ENCODE peak calls at places on chromosome 17, in five cellular contexts. G is nephron progenitor cell, V is renal cortical epithelial cell, M is A549, U is colonic mucosa. E is an unnamed sample.
A peak's percentile ranks its signal among the peaks of the same experiment; 100 is the strongest.

GRCh38 chr17:37844158-37844976 is 79.8 kb upstream of the TBC1D3K start:
- DNase-seq in G (peak; percentile 84), V (no peak), M (peak; percentile 87), U (peak; percentile 66), E (peak; percentile 77)

GRCh38 chr17:82802141-82802540 is 37.7 kb downstream of the ZNF750 start:
- DNase-seq in G (no peak), V (no peak), M (no peak), U (no peak), E (no peak)

GRCh38 chr17:55577011-55577586 is 65.8 kb upstream of the SMIM36 start:
- DNase-seq in G (no peak), V (peak; percentile 62), M (no peak), U (peak; percentile 29), E (no peak)

GRCh38 chr17:22517716-22518115 is 825.4 kb downstream of the KCNJ18 start:
- DNase-seq in G (no peak), V (no peak), M (no peak), U (no peak), E (no peak)

GRCh38 chr17:77466140-77466539 is 325.4 kb downstream of the SEC14L1 start:
- DNase-seq in G (peak; percentile 59), V (no peak), M (no peak), U (no peak), E (peak; percentile 74)

GRCh38 chr17:36994438-36994837 is 45.7 kb downstream of the AATF start:
- DNase-seq in G (no peak), V (peak; percentile 22), M (no peak), U (no peak), E (no peak)

GRCh38 chr17:58319181-58320162 is 9.1 kb downstream of the TSPOAP1 start:
- DNase-seq in G (no peak), V (no peak), M (no peak), U (no peak), E (peak; percentile 9)

GRCh38 chr17:14305785-14306496 is 5.1 kb downstream of the HS3ST3B1 start:
- DNase-seq in G (no peak), V (no peak), M (no peak), U (no peak), E (no peak)

GRCh38 chr17:73323622-73324455 is 12.0 kb upstream of the CDC42EP4 start:
- DNase-seq in G (no peak), V (no peak), M (no peak), U (no peak), E (no peak)

GRCh38 chr17:28846231-28846630 is 3.6 kb upstream of the FAM222B start:
- DNase-seq in G (no peak), V (no peak), M (no peak), U (no peak), E (no peak)

GRCh38 chr17:12104831-12105230 is 84.2 kb downstream of the MAP2K4 start:
- DNase-seq in G (no peak), V (no peak), M (no peak), U (no peak), E (no peak)

GRCh38 chr17:63647065-63647725 is 25.0 kb downstream of the MAP3K3 start:
- DNase-seq in G (no peak), V (peak; percentile 75), M (no peak), U (no peak), E (no peak)

GRCh38 chr17:48052956-48053757 is 5.0 kb downstream of the NFE2L1 start:
- DNase-seq in G (peak; percentile 29), V (peak; percentile 72), M (no peak), U (peak; percentile 48), E (peak; percentile 34)

GRCh38 chr17:4901648-4902344 is 1.1 kb downstream of the CHRNE start:
- DNase-seq in G (no peak), V (no peak), M (no peak), U (peak; percentile 76), E (no peak)

GRCh38 chr17:67491009-67491677 is 114.1 kb downstream of the PITPNC1 start:
- DNase-seq in G (peak; percentile 23), V (peak; percentile 91), M (peak; percentile 80), U (peak; percentile 51), E (peak; percentile 27)

GRCh38 chr17:34423978-34424813 is 61.2 kb upstream of the CCL1 start:
- DNase-seq in G (peak; percentile 9), V (no peak), M (no peak), U (no peak), E (peak; percentile 23)

GRCh38 chr17:78921437-78921971 is 3.7 kb downstream of the TIMP2 start:
- DNase-seq in G (no peak), V (no peak), M (no peak), U (no peak), E (no peak)

GRCh38 chr17:70648166-70648565 is 478.8 kb downstream of the KCNJ2 start:
- DNase-seq in G (no peak), V (no peak), M (no peak), U (no peak), E (no peak)

GRCh38 chr17:34761646-34762045 is 182.3 kb downstream of the TMEM132E start:
- DNase-seq in G (no peak), V (no peak), M (no peak), U (no peak), E (no peak)

GRCh38 chr17:35166526-35166925 is 18.9 kb downstream of the UNC45B start:
- DNase-seq in G (no peak), V (no peak), M (no peak), U (no peak), E (no peak)

GRCh38 chr17:59349178-59349577 is 17.7 kb downstream of the YPEL2 start:
- DNase-seq in G (no peak), V (no peak), M (no peak), U (no peak), E (no peak)

GRCh38 chr17:65489413-65490170 is 71.9 kb downstream of the AXIN2 start:
- DNase-seq in G (no peak), V (no peak), M (no peak), U (no peak), E (no peak)

GRCh38 chr17:18960803-18961511 is 9.0 kb downstream of the SLC5A10 start:
- DNase-seq in G (peak; percentile 94), V (no peak), M (peak; percentile 90), U (peak; percentile 90), E (peak; percentile 94)

GRCh38 chr17:7712111-7712771 is 5.3 kb upstream of the DNAH2 start:
- DNase-seq in G (peak; percentile 43), V (no peak), M (no peak), U (no peak), E (peak; percentile 70)

GRCh38 chr17:56909742-56910508 is 3.9 kb downstream of the TRIM25 start:
- DNase-seq in G (no peak), V (no peak), M (no peak), U (peak; percentile 61), E (no peak)

GRCh38 chr17:61926831-61927210 is 961 bp downstream of the INTS2 start:
- DNase-seq in G (no peak), V (no peak), M (no peak), U (no peak), E (no peak)

GRCh38 chr17:63042443-63042842 is 76.4 kb downstream of the TANC2 start:
- DNase-seq in G (no peak), V (peak; percentile 61), M (no peak), U (no peak), E (no peak)

GRCh38 chr17:77836557-77837041 is 121.9 kb upstream of the TNRC6C start:
- DNase-seq in G (no peak), V (peak; percentile 68), M (no peak), U (no peak), E (no peak)

GRCh38 chr17:2394775-2395191 is 6.1 kb downstream of the MNT start:
- DNase-seq in G (no peak), V (no peak), M (no peak), U (no peak), E (no peak)

GRCh38 chr17:21467739-21468490 is 91.8 kb downstream of the KCNJ12 start:
- DNase-seq in G (no peak), V (no peak), M (no peak), U (no peak), E (no peak)